ENCODE peak calls at places on chromosomes 16 and 17, in nine cellular contexts. One of them, this sample, is unnamed.
A peak's percentile ranks its signal among the peaks of the same experiment; 100 is the strongest.

GRCh38 chr17:1834378-1835149 is 4.8 kb downstream of the RPA1 start:
- DNase-seq in HFF-Myc: no peak
- DNase-seq in body of pancreas: no peak
- DNase-seq in IMR-90: no peak
- DNase-seq in type B pancreatic cell: no peak
- DNase-seq in right lobe of liver: no peak
- DNase-seq in dorsolateral prefrontal cortex: no peak
- DNase-seq in adrenal gland: no peak
- DNase-seq in CD4-positive, alpha-beta T cell: no peak
- DNase-seq in this sample: peak; percentile 81

GRCh38 chr17:53570731-53571130 is 252.0 kb upstream of the KIF2B start:
- DNase-seq in dorsolateral prefrontal cortex: no peak
- DNase-seq in right lobe of liver: no peak
- DNase-seq in HFF-Myc: no peak
- DNase-seq in IMR-90: no peak
- DNase-seq in adrenal gland: no peak
- DNase-seq in CD4-positive, alpha-beta T cell: no peak
- DNase-seq in body of pancreas: no peak
- DNase-seq in type B pancreatic cell: no peak
- DNase-seq in this sample: no peak

GRCh38 chr16:89383095-89384003 is 107.0 kb downstream of the ANKRD11 start:
- DNase-seq in type B pancreatic cell: no peak
- DNase-seq in HFF-Myc: no peak
- DNase-seq in dorsolateral prefrontal cortex: no peak
- DNase-seq in right lobe of liver: peak; percentile 73
- DNase-seq in IMR-90: peak; percentile 47
- DNase-seq in body of pancreas: peak; percentile 71
- DNase-seq in CD4-positive, alpha-beta T cell: no peak
- DNase-seq in adrenal gland: peak; percentile 76
- DNase-seq in this sample: no peak

GRCh38 chr16:48963901-48964615 is 317.6 kb downstream of the CBLN1 start:
- DNase-seq in adrenal gland: no peak
- DNase-seq in body of pancreas: no peak
- DNase-seq in HFF-Myc: peak; percentile 80
- DNase-seq in right lobe of liver: no peak
- DNase-seq in CD4-positive, alpha-beta T cell: no peak
- DNase-seq in IMR-90: peak; percentile 93
- DNase-seq in dorsolateral prefrontal cortex: no peak
- DNase-seq in type B pancreatic cell: no peak
- DNase-seq in this sample: no peak

GRCh38 chr16:17275076-17275732 is 195.6 kb downstream of the XYLT1 start:
- DNase-seq in HFF-Myc: no peak
- DNase-seq in dorsolateral prefrontal cortex: no peak
- DNase-seq in right lobe of liver: no peak
- DNase-seq in body of pancreas: peak; percentile 41
- DNase-seq in IMR-90: no peak
- DNase-seq in type B pancreatic cell: no peak
- DNase-seq in CD4-positive, alpha-beta T cell: no peak
- DNase-seq in adrenal gland: no peak
- DNase-seq in this sample: no peak

GRCh38 chr16:79897444-79898146 is 297.1 kb upstream of the MAF start:
- DNase-seq in dorsolateral prefrontal cortex: no peak
- DNase-seq in IMR-90: no peak
- DNase-seq in CD4-positive, alpha-beta T cell: no peak
- DNase-seq in adrenal gland: peak; percentile 18
- DNase-seq in HFF-Myc: no peak
- DNase-seq in right lobe of liver: peak; percentile 76
- DNase-seq in type B pancreatic cell: no peak
- DNase-seq in body of pancreas: no peak
- DNase-seq in this sample: no peak

GRCh38 chr17:76738468-76738850 is 540 bp downstream of the MFSD11 start:
- DNase-seq in HFF-Myc: no peak
- DNase-seq in adrenal gland: no peak
- DNase-seq in body of pancreas: no peak
- DNase-seq in CD4-positive, alpha-beta T cell: no peak
- DNase-seq in right lobe of liver: no peak
- DNase-seq in IMR-90: no peak
- DNase-seq in dorsolateral prefrontal cortex: no peak
- DNase-seq in type B pancreatic cell: no peak
- DNase-seq in this sample: no peak

GRCh38 chr17:55606431-55606830 is 95.2 kb upstream of the SMIM36 start:
- DNase-seq in IMR-90: no peak
- DNase-seq in CD4-positive, alpha-beta T cell: no peak
- DNase-seq in dorsolateral prefrontal cortex: no peak
- DNase-seq in type B pancreatic cell: no peak
- DNase-seq in right lobe of liver: no peak
- DNase-seq in body of pancreas: no peak
- DNase-seq in HFF-Myc: no peak
- DNase-seq in adrenal gland: no peak
- DNase-seq in this sample: no peak

GRCh38 chr16:77807071-77807470 is 18.7 kb downstream of the VAT1L start:
- DNase-seq in dorsolateral prefrontal cortex: no peak
- DNase-seq in type B pancreatic cell: no peak
- DNase-seq in CD4-positive, alpha-beta T cell: no peak
- DNase-seq in right lobe of liver: no peak
- DNase-seq in IMR-90: no peak
- DNase-seq in adrenal gland: no peak
- DNase-seq in body of pancreas: no peak
- DNase-seq in HFF-Myc: no peak
- DNase-seq in this sample: no peak

GRCh38 chr16:65666132-65666869 is 544.4 kb upstream of the CDH11 start:
- DNase-seq in IMR-90: no peak
- DNase-seq in type B pancreatic cell: no peak
- DNase-seq in dorsolateral prefrontal cortex: no peak
- DNase-seq in adrenal gland: no peak
- DNase-seq in HFF-Myc: no peak
- DNase-seq in CD4-positive, alpha-beta T cell: no peak
- DNase-seq in right lobe of liver: no peak
- DNase-seq in body of pancreas: no peak
- DNase-seq in this sample: no peak

GRCh38 chr17:72392056-72393010 is 271.5 kb downstream of the SOX9 start:
- DNase-seq in IMR-90: peak; percentile 95
- DNase-seq in body of pancreas: no peak
- DNase-seq in type B pancreatic cell: no peak
- DNase-seq in adrenal gland: no peak
- DNase-seq in HFF-Myc: no peak
- DNase-seq in dorsolateral prefrontal cortex: no peak
- DNase-seq in right lobe of liver: no peak
- DNase-seq in CD4-positive, alpha-beta T cell: no peak
- DNase-seq in this sample: no peak

GRCh38 chr17:82091264-82092066 is 6.6 kb downstream of the FASN start:
- DNase-seq in HFF-Myc: no peak
- DNase-seq in IMR-90: no peak
- DNase-seq in right lobe of liver: peak; percentile 53
- DNase-seq in CD4-positive, alpha-beta T cell: no peak
- DNase-seq in type B pancreatic cell: no peak
- DNase-seq in dorsolateral prefrontal cortex: no peak
- DNase-seq in body of pancreas: no peak
- DNase-seq in adrenal gland: no peak
- DNase-seq in this sample: no peak

GRCh38 chr17:82092094-82092586 is 5.9 kb downstream of the FASN start:
- DNase-seq in CD4-positive, alpha-beta T cell: no peak
- DNase-seq in right lobe of liver: peak; percentile 51
- DNase-seq in type B pancreatic cell: no peak
- DNase-seq in dorsolateral prefrontal cortex: no peak
- DNase-seq in adrenal gland: no peak
- DNase-seq in HFF-Myc: no peak
- DNase-seq in IMR-90: no peak
- DNase-seq in body of pancreas: no peak
- DNase-seq in this sample: no peak

GRCh38 chr17:82092995-82093751 is 4.9 kb downstream of the FASN start:
- DNase-seq in adrenal gland: no peak
- DNase-seq in dorsolateral prefrontal cortex: no peak
- DNase-seq in body of pancreas: no peak
- DNase-seq in CD4-positive, alpha-beta T cell: no peak
- DNase-seq in HFF-Myc: no peak
- DNase-seq in type B pancreatic cell: no peak
- DNase-seq in right lobe of liver: peak; percentile 52
- DNase-seq in IMR-90: no peak
- DNase-seq in this sample: no peak

GRCh38 chr17:82090549-82091263 is 7.3 kb downstream of the FASN start:
- DNase-seq in right lobe of liver: peak; percentile 43
- DNase-seq in type B pancreatic cell: no peak
- DNase-seq in adrenal gland: no peak
- DNase-seq in IMR-90: no peak
- DNase-seq in dorsolateral prefrontal cortex: no peak
- DNase-seq in CD4-positive, alpha-beta T cell: no peak
- DNase-seq in body of pancreas: no peak
- DNase-seq in HFF-Myc: no peak
- DNase-seq in this sample: no peak

GRCh38 chr17:82092628-82092994 is 5.4 kb downstream of the FASN start:
- DNase-seq in IMR-90: no peak
- DNase-seq in right lobe of liver: peak; percentile 44
- DNase-seq in adrenal gland: no peak
- DNase-seq in CD4-positive, alpha-beta T cell: no peak
- DNase-seq in dorsolateral prefrontal cortex: no peak
- DNase-seq in body of pancreas: no peak
- DNase-seq in type B pancreatic cell: no peak
- DNase-seq in HFF-Myc: no peak
- DNase-seq in this sample: no peak
- TF ChIP-seq CTCF in IMR-90: no peak
- TF ChIP-seq CTCF in right lobe of liver: no peak
- TF ChIP-seq CTCF in adrenal gland: no peak
- TF ChIP-seq CTCF in CD4-positive, alpha-beta T cell: no peak
- TF ChIP-seq CTCF in dorsolateral prefrontal cortex: no peak
- TF ChIP-seq CTCF in body of pancreas: no peak
- TF ChIP-seq CTCF in type B pancreatic cell: no peak
- TF ChIP-seq CTCF in HFF-Myc: no peak
- TF ChIP-seq CTCF in this sample: no peak

GRCh38 chr16:68700120-68700519 is 37.0 kb upstream of the CDH1 start:
- DNase-seq in body of pancreas: no peak
- DNase-seq in right lobe of liver: no peak
- DNase-seq in adrenal gland: no peak
- DNase-seq in CD4-positive, alpha-beta T cell: no peak
- DNase-seq in HFF-Myc: no peak
- DNase-seq in type B pancreatic cell: no peak
- DNase-seq in IMR-90: peak; percentile 10
- DNase-seq in dorsolateral prefrontal cortex: no peak
- DNase-seq in this sample: no peak

GRCh38 chr16:68698091-68698490 is 39.0 kb upstream of the CDH1 start:
- DNase-seq in dorsolateral prefrontal cortex: no peak
- DNase-seq in IMR-90: no peak
- DNase-seq in body of pancreas: no peak
- DNase-seq in type B pancreatic cell: no peak
- DNase-seq in right lobe of liver: no peak
- DNase-seq in CD4-positive, alpha-beta T cell: no peak
- DNase-seq in HFF-Myc: no peak
- DNase-seq in adrenal gland: no peak
- DNase-seq in this sample: no peak

GRCh38 chr16:68695575-68695974 is 41.5 kb upstream of the CDH1 start:
- DNase-seq in right lobe of liver: no peak
- DNase-seq in adrenal gland: no peak
- DNase-seq in type B pancreatic cell: no peak
- DNase-seq in body of pancreas: no peak
- DNase-seq in IMR-90: no peak
- DNase-seq in CD4-positive, alpha-beta T cell: no peak
- DNase-seq in dorsolateral prefrontal cortex: no peak
- DNase-seq in HFF-Myc: no peak
- DNase-seq in this sample: no peak

GRCh38 chr16:68696514-68696913 is 40.6 kb upstream of the CDH1 start:
- DNase-seq in right lobe of liver: no peak
- DNase-seq in IMR-90: no peak
- DNase-seq in body of pancreas: no peak
- DNase-seq in CD4-positive, alpha-beta T cell: no peak
- DNase-seq in dorsolateral prefrontal cortex: no peak
- DNase-seq in adrenal gland: no peak
- DNase-seq in type B pancreatic cell: no peak
- DNase-seq in HFF-Myc: no peak
- DNase-seq in this sample: no peak
- TF ChIP-seq CTCF in right lobe of liver: no peak
- TF ChIP-seq CTCF in IMR-90: no peak
- TF ChIP-seq CTCF in body of pancreas: no peak
- TF ChIP-seq CTCF in CD4-positive, alpha-beta T cell: no peak
- TF ChIP-seq CTCF in dorsolateral prefrontal cortex: no peak
- TF ChIP-seq CTCF in adrenal gland: no peak
- TF ChIP-seq CTCF in type B pancreatic cell: no peak
- TF ChIP-seq CTCF in HFF-Myc: no peak
- TF ChIP-seq CTCF in this sample: no peak

DNA sequence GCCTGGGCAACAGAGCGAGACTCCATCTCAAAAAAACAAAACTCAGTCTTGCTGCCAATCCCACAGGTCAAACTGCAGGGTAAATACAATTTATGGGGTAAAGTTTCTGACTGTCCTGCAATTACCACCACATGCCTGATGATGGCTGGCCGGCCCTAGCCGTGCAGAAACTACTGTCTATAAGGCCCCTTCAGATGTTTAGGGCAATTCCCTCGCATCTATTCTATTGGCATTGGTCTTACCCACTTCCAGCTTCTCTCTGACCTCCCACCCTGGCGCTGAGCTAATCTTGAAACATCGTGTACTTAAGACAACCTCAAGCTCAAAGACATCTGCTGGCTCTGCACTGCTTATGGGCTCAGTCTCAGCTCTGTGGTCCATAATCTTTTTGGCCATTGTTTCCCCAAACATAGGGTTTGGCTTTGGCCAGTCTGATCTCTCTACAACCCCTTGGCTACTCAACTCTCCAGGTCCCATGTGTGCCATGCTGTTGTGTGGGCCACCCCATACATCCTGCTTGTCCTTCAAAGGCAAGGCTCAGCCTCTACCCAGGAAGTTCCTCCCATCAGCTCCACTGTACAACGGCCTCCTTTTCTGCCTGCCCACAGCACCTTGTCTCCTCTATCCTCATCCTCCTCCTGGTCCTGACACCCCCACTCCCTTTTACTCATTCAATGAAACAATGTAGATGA is 16.6 kb downstream of the MAP3K14 start:
- DNase-seq in body of pancreas: no peak
- DNase-seq in CD4-positive, alpha-beta T cell: no peak
- DNase-seq in type B pancreatic cell: no peak
- DNase-seq in adrenal gland: no peak
- DNase-seq in IMR-90: no peak
- DNase-seq in dorsolateral prefrontal cortex: no peak
- DNase-seq in right lobe of liver: no peak
- DNase-seq in HFF-Myc: no peak
- DNase-seq in this sample: no peak
- TF ChIP-seq CTCF in body of pancreas: no peak
- TF ChIP-seq CTCF in CD4-positive, alpha-beta T cell: no peak
- TF ChIP-seq CTCF in type B pancreatic cell: no peak
- TF ChIP-seq CTCF in adrenal gland: no peak
- TF ChIP-seq CTCF in IMR-90: no peak
- TF ChIP-seq CTCF in dorsolateral prefrontal cortex: no peak
- TF ChIP-seq CTCF in right lobe of liver: no peak
- TF ChIP-seq CTCF in HFF-Myc: no peak
- TF ChIP-seq CTCF in this sample: no peak

DNA sequence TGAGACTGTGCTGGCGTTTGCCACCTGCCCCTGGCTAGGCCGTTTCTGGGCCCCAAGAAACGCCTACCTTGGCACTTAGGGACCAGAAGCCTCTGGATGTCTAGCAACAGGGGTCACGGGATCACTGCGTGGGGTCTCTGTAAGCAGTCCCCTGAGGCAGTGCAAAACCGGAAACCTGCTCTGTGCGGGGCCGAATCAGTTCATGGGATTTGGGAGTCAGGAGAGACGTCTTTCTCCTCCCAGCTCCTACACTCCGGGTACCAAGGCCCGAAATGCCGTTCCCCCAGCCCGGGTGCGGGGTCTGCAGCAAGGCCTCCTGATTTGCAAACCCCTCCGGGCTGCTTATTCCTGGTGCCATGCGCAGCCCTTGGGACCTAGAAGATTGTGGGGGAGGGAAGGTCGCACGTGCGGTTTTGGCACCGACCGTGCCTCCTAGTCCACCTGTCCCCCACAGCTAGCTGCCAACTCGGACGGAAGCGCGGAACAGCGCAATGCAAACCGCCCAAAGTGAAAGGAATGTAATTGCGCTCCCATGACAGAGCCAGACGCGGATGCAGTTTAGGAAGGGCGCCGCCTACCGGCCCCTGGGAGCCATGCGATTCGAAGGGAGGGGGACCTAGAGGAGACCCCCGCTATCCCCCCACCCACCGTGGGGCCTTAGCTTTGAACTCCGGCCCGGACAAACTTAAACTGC is 6.5 kb downstream of the IRX5 start:
- DNase-seq in HFF-Myc: no peak
- DNase-seq in right lobe of liver: no peak
- DNase-seq in type B pancreatic cell: peak; percentile 84
- DNase-seq in adrenal gland: no peak
- DNase-seq in dorsolateral prefrontal cortex: no peak
- DNase-seq in CD4-positive, alpha-beta T cell: no peak
- DNase-seq in body of pancreas: no peak
- DNase-seq in IMR-90: no peak
- DNase-seq in this sample: no peak
- TF ChIP-seq CTCF in HFF-Myc: peak; percentile 75
- TF ChIP-seq CTCF in right lobe of liver: no peak
- TF ChIP-seq CTCF in type B pancreatic cell: peak; percentile 93
- TF ChIP-seq CTCF in adrenal gland: no peak
- TF ChIP-seq CTCF in dorsolateral prefrontal cortex: peak; percentile 17
- TF ChIP-seq CTCF in CD4-positive, alpha-beta T cell: no peak
- TF ChIP-seq CTCF in body of pancreas: peak; percentile 33
- TF ChIP-seq CTCF in IMR-90: peak; percentile 20
- TF ChIP-seq CTCF in this sample: no peak